ENCODE peak calls at places on chromosomes 3 and 15, in five cellular contexts. One of them, this sample, is unnamed.

GRCh38 chr15:62999923-63000484 is 42.5 kb upstream of the TPM1 start:
- DNase-seq in A673: no peak
- DNase-seq in AG10803: no peak
- DNase-seq in A549: no peak
- DNase-seq in uterus: no peak
- DNase-seq in this sample: no peak

GRCh38 chr3:72488736-72489030 is 359.6 kb downstream of the SHQ1 start:
- DNase-seq in A549: no peak
- DNase-seq in uterus: no peak
- DNase-seq in AG10803: peak; percentile 81
- DNase-seq in A673: no peak
- DNase-seq in this sample: peak; percentile 34

GRCh38 chr15:59746777-59747176 is 57.7 kb upstream of the BNIP2 start:
- DNase-seq in A549: no peak
- DNase-seq in uterus: no peak
- DNase-seq in A673: peak; percentile 12
- DNase-seq in AG10803: no peak
- DNase-seq in this sample: no peak

GRCh38 chr3:161305095-161305991 is 66.0 kb downstream of the SPTSSB start:
- DNase-seq in A673: peak; percentile 41
- DNase-seq in uterus: no peak
- DNase-seq in AG10803: peak; percentile 22
- DNase-seq in A549: peak; percentile 31
- DNase-seq in this sample: no peak

GRCh38 chr15:56910801-56911200 is 7.6 kb upstream of the TCF12 start:
- DNase-seq in AG10803: no peak
- DNase-seq in A673: no peak
- DNase-seq in uterus: no peak
- DNase-seq in A549: no peak
- DNase-seq in this sample: no peak

GRCh38 chr15:23629234-23629805 is 18.3 kb downstream of the MAGEL2 start:
- DNase-seq in A549: no peak
- DNase-seq in AG10803: peak; percentile 11
- DNase-seq in uterus: no peak
- DNase-seq in A673: peak; percentile 2
- DNase-seq in this sample: no peak

GRCh38 chr3:158492685-158493084 is 78.3 kb upstream of the MLF1 start:
- DNase-seq in AG10803: no peak
- DNase-seq in A673: peak; percentile 63
- DNase-seq in uterus: no peak
- DNase-seq in A549: no peak
- DNase-seq in this sample: no peak

GRCh38 chr15:53862371-53862770 is 102.9 kb upstream of the WDR72 start:
- DNase-seq in A549: no peak
- DNase-seq in A673: no peak
- DNase-seq in uterus: no peak
- DNase-seq in AG10803: no peak
- DNase-seq in this sample: no peak

GRCh38 chr3:143963946-143964345 is 7.7 kb upstream of the DIPK2A start:
- DNase-seq in A549: no peak
- DNase-seq in uterus: no peak
- DNase-seq in AG10803: no peak
- DNase-seq in A673: no peak
- DNase-seq in this sample: no peak

GRCh38 chr3:111241960-111242359 is 170.3 kb downstream of the NECTIN3 start:
- DNase-seq in A673: no peak
- DNase-seq in uterus: no peak
- DNase-seq in A549: no peak
- DNase-seq in AG10803: no peak
- DNase-seq in this sample: no peak

GRCh38 chr15:95839367-95839782 is 491.1 kb upstream of the NR2F2 start:
- DNase-seq in uterus: no peak
- DNase-seq in AG10803: no peak
- DNase-seq in A549: no peak
- DNase-seq in A673: no peak
- DNase-seq in this sample: no peak

GRCh38 chr3:123080864-123081562 is 14.2 kb downstream of the PDIA5 start:
- DNase-seq in AG10803: no peak
- DNase-seq in A673: no peak
- DNase-seq in uterus: no peak
- DNase-seq in A549: no peak
- DNase-seq in this sample: no peak

GRCh38 chr3:195587406-195587805 is 3.7 kb upstream of the APOD start:
- DNase-seq in A549: no peak
- DNase-seq in AG10803: no peak
- DNase-seq in uterus: no peak
- DNase-seq in A673: no peak
- DNase-seq in this sample: no peak

GRCh38 chr3:11126653-11127052 is 27.6 kb upstream of the HRH1 start:
- DNase-seq in A549: no peak
- DNase-seq in A673: no peak
- DNase-seq in AG10803: no peak
- DNase-seq in uterus: no peak
- DNase-seq in this sample: no peak

GRCh38 chr3:33071181-33071580 is 25.8 kb downstream of the GLB1 start:
- DNase-seq in A673: no peak
- DNase-seq in AG10803: no peak
- DNase-seq in uterus: no peak
- DNase-seq in A549: no peak
- DNase-seq in this sample: no peak

GRCh38 chr3:129453732-129454131 is 13.7 kb downstream of the IFT122 start:
- DNase-seq in A673: no peak
- DNase-seq in uterus: no peak
- DNase-seq in AG10803: no peak
- DNase-seq in A549: no peak
- DNase-seq in this sample: no peak

GRCh38 chr3:42042747-42043115 is 48.4 kb upstream of the TRAK1 start:
- DNase-seq in A549: no peak
- DNase-seq in uterus: no peak
- DNase-seq in AG10803: peak; percentile 28
- DNase-seq in A673: no peak
- DNase-seq in this sample: no peak

GRCh38 chr15:80679805-80680175 is 15.3 kb upstream of the ABHD17C start:
- DNase-seq in uterus: no peak
- DNase-seq in A673: no peak
- DNase-seq in AG10803: no peak
- DNase-seq in A549: no peak
- DNase-seq in this sample: no peak

GRCh38 chr15:29364429-29365078 is 94.9 kb upstream of the NSMCE3 start:
- DNase-seq in A549: peak; percentile 33
- DNase-seq in AG10803: peak; percentile 64
- DNase-seq in uterus: no peak
- DNase-seq in A673: no peak
- DNase-seq in this sample: peak; percentile 84

GRCh38 chr15:73009306-73010091 is 42.8 kb upstream of the NEO1 start:
- DNase-seq in A673: no peak
- DNase-seq in uterus: no peak
- DNase-seq in AG10803: no peak
- DNase-seq in A549: no peak
- DNase-seq in this sample: no peak

GRCh38 chr15:76310470-76311070 is 699 bp downstream of the ETFA start:
- DNase-seq in uterus: peak; percentile 25
- DNase-seq in A673: no peak
- DNase-seq in AG10803: peak; percentile 38
- DNase-seq in A549: peak; percentile 46
- DNase-seq in this sample: no peak

GRCh38 chr15:77753238-77753873 is 120.6 kb upstream of the LINGO1 start:
- DNase-seq in A549: no peak
- DNase-seq in AG10803: no peak
- DNase-seq in uterus: no peak
- DNase-seq in A673: peak; percentile 49
- DNase-seq in this sample: no peak

GRCh38 chr3:159263750-159264561 is 462.1 kb downstream of the MFSD1 start:
- DNase-seq in A549: peak; percentile 19
- DNase-seq in AG10803: peak; percentile 41
- DNase-seq in A673: peak; percentile 48
- DNase-seq in uterus: no peak
- DNase-seq in this sample: peak; percentile 44

GRCh38 chr3:144197582-144197981 is 226.0 kb downstream of the DIPK2A start:
- DNase-seq in A673: no peak
- DNase-seq in AG10803: no peak
- DNase-seq in A549: no peak
- DNase-seq in uterus: no peak
- DNase-seq in this sample: no peak

GRCh38 chr3:152061296-152061695 is 187.9 kb downstream of the SUCNR1 start:
- DNase-seq in AG10803: no peak
- DNase-seq in uterus: no peak
- DNase-seq in A549: no peak
- DNase-seq in A673: no peak
- DNase-seq in this sample: no peak

GRCh38 chr3:64342940-64343691 is 117.8 kb upstream of the PRICKLE2 start:
- DNase-seq in uterus: no peak
- DNase-seq in AG10803: peak; percentile 88
- DNase-seq in A673: no peak
- DNase-seq in A549: peak; percentile 15
- DNase-seq in this sample: no peak

GRCh38 chr15:42199126-42199525 is 9.0 kb downstream of the VPS39 start:
- DNase-seq in uterus: no peak
- DNase-seq in A549: no peak
- DNase-seq in A673: no peak
- DNase-seq in AG10803: no peak
- DNase-seq in this sample: no peak

GRCh38 chr15:80693682-80694623 is 1.2 kb upstream of the ABHD17C start:
- DNase-seq in A673: no peak
- DNase-seq in uterus: no peak
- DNase-seq in AG10803: no peak
- DNase-seq in A549: peak; percentile 32
- DNase-seq in this sample: no peak

GRCh38 chr15:92184142-92184541 is 209.5 kb upstream of the ST8SIA2 start:
- DNase-seq in uterus: no peak
- DNase-seq in A549: no peak
- DNase-seq in AG10803: no peak
- DNase-seq in A673: no peak
- DNase-seq in this sample: no peak

GRCh38 chr3:183285828-183286457 is 32.9 kb downstream of the B3GNT5 start:
- DNase-seq in AG10803: peak; percentile 92
- DNase-seq in A549: peak; percentile 93
- DNase-seq in uterus: peak; percentile 90
- DNase-seq in A673: peak; percentile 92
- DNase-seq in this sample: peak; percentile 96

GRCh38 chr15:72584006-72584405 is 70.5 kb upstream of the GOLGA6B start:
- DNase-seq in uterus: no peak
- DNase-seq in A673: no peak
- DNase-seq in A549: no peak
- DNase-seq in AG10803: peak; percentile 13
- DNase-seq in this sample: no peak

GRCh38 chr3:143167956-143168355 is 48.4 kb downstream of the CHST2 start:
- DNase-seq in A673: no peak
- DNase-seq in uterus: no peak
- DNase-seq in AG10803: no peak
- DNase-seq in A549: no peak
- DNase-seq in this sample: no peak

GRCh38 chr3:70980646-70981031 is 602.9 kb downstream of the FOXP1 start:
- DNase-seq in A549: no peak
- DNase-seq in A673: no peak
- DNase-seq in uterus: no peak
- DNase-seq in AG10803: no peak
- DNase-seq in this sample: no peak

GRCh38 chr3:63343674-63344073 is 65.6 kb downstream of the SYNPR start:
- DNase-seq in A549: no peak
- DNase-seq in A673: peak; percentile 96
- DNase-seq in AG10803: peak; percentile 98
- DNase-seq in uterus: peak; percentile 95
- DNase-seq in this sample: peak; percentile 98

GRCh38 chr15:60389261-60390077 is 8.3 kb downstream of the ANXA2 start:
- DNase-seq in A549: no peak
- DNase-seq in A673: no peak
- DNase-seq in uterus: no peak
- DNase-seq in AG10803: peak; percentile 31
- DNase-seq in this sample: no peak

GRCh38 chr3:178103140-178103539 is 433.1 kb upstream of the KCNMB2 start:
- DNase-seq in uterus: no peak
- DNase-seq in A673: no peak
- DNase-seq in A549: no peak
- DNase-seq in AG10803: no peak
- DNase-seq in this sample: no peak

GRCh38 chr3:16264708-16265454 is at the start of the genes DPH3 and OXNAD1:
- DNase-seq in A673: peak; percentile 99
- DNase-seq in uterus: peak; percentile 100
- DNase-seq in AG10803: peak; percentile 100
- DNase-seq in A549: peak; percentile 97
- DNase-seq in this sample: peak; percentile 99
- TF ChIP-seq CTCF in A673: no peak
- TF ChIP-seq CTCF in uterus: peak; percentile 41
- TF ChIP-seq CTCF in AG10803: no peak
- TF ChIP-seq CTCF in A549: no peak
- TF ChIP-seq CTCF in this sample: no peak

DNA sequence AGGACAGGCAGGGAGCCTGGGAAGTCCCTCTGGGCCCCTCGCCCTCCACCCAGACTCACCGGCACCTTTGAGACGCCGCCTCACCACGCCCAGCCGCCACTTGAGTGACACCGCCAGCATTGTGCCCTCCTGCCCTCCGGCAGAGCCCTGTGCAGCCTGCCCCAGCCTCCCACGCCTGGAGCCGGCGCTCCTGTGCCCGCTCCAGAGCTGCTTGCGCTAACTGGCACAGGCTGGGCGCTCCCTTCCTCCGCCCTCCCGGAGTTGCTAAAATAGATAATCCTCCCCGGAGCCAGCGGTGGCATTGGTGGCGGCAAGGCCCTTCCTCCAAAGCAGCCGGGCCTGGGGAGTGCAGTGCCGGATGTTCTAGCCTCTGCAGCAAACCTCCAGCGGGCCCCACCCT is 15.7 kb upstream of the GRIP2 start:
- DNase-seq in uterus: no peak
- DNase-seq in A673: no peak
- DNase-seq in A549: no peak
- DNase-seq in AG10803: no peak
- DNase-seq in this sample: no peak
- H3K4me3 ChIP-seq in uterus: no peak overlapping the region
- H3K4me3 ChIP-seq in A673: no peak overlapping the region
- H3K4me3 ChIP-seq in A549: no peak overlapping the region
- H3K4me3 ChIP-seq in AG10803: no peak overlapping the region
- H3K4me3 ChIP-seq in this sample: no peak overlapping the region

GRCh38 chr3:38251197-38251596 is 14.4 kb upstream of the SLC22A13 start:
- DNase-seq in A549: no peak
- DNase-seq in AG10803: no peak
- DNase-seq in uterus: no peak
- DNase-seq in A673: no peak
- DNase-seq in this sample: no peak
- TF ChIP-seq CTCF in A549: no peak
- TF ChIP-seq CTCF in AG10803: no peak
- TF ChIP-seq CTCF in uterus: no peak
- TF ChIP-seq CTCF in A673: no peak
- TF ChIP-seq CTCF in this sample: no peak

GRCh38 chr3:101243285-101244211 is 76.8 kb downstream of the IMPG2 start:
- DNase-seq in A549: no peak
- DNase-seq in AG10803: peak; percentile 89
- DNase-seq in uterus: no peak
- DNase-seq in A673: no peak
- DNase-seq in this sample: no peak

GRCh38 chr3:101235048-101235447 is 85.3 kb downstream of the IMPG2 start:
- DNase-seq in uterus: no peak
- DNase-seq in A673: no peak
- DNase-seq in AG10803: no peak
- DNase-seq in A549: no peak
- DNase-seq in this sample: no peak

GRCh38 chr3:101244212-101244575 is 76.2 kb downstream of the IMPG2 start:
- DNase-seq in A673: no peak
- DNase-seq in AG10803: peak; percentile 29
- DNase-seq in A549: no peak
- DNase-seq in uterus: no peak
- DNase-seq in this sample: no peak

GRCh38 chr3:101240719-101241118 is 79.7 kb downstream of the IMPG2 start:
- DNase-seq in A673: no peak
- DNase-seq in uterus: no peak
- DNase-seq in AG10803: no peak
- DNase-seq in A549: no peak
- DNase-seq in this sample: no peak
- H3K4me3 ChIP-seq in A673: no peak overlapping the region
- H3K4me3 ChIP-seq in uterus: no peak overlapping the region
- H3K4me3 ChIP-seq in AG10803: no peak overlapping the region
- H3K4me3 ChIP-seq in A549: no peak overlapping the region
- H3K4me3 ChIP-seq in this sample: no peak overlapping the region

This sample was measured in astrocyte of the cerebellum.